ENCODE peak calls at places on chromosomes 16 and 17, in six cellular contexts. M is dermis microvascular lymphatic vessel endothelial cell, F is progenitor cell of endocrine pancreas, I is dorsolateral prefrontal cortex, E is GM06990, Q is iris pigment epithelial cell. T is an unnamed sample.
A peak's percentile ranks its signal among the peaks of the same experiment; 100 is the strongest.

GRCh38 chr16:4699030-4699556 is 5.7 kb downstream of the NUDT16L1 start:
- DNase-seq in Q (no peak), F (no peak), E (no peak), I (no peak), M (no peak), T (no peak)

GRCh38 chr17:44187131-44187899 is 543 bp downstream of the TMUB2 start:
- DNase-seq in I (no peak), Q (peak; percentile 45), F (no peak), E (no peak), M (peak; percentile 32), T (no peak)

GRCh38 chr16:64153718-64154117 is 968.1 kb downstream of the CDH11 start:
- DNase-seq in E (no peak), F (no peak), Q (peak; percentile 55), I (no peak), M (no peak), T (no peak)

GRCh38 chr17:47830396-47830907 is 889 bp downstream of the MRPL10 start:
- DNase-seq in E (no peak), F (no peak), Q (no peak), I (no peak), M (no peak), T (no peak)

GRCh38 chr17:50101346-50102163 is 6.4 kb downstream of the PDK2 start:
- DNase-seq in F (no peak), E (no peak), M (no peak), I (no peak), Q (no peak), T (no peak)

GRCh38 chr17:3552916-3553315 is 4.7 kb downstream of the TRPV3 start:
- DNase-seq in Q (no peak), F (no peak), I (no peak), M (no peak), E (no peak), T (no peak)

GRCh38 chr16:4574919-4575705 is 19.0 kb downstream of the C16orf96 start:
- DNase-seq in E (no peak), Q (no peak), M (peak; percentile 7), I (no peak), F (no peak), T (no peak)

GRCh38 chr17:78252701-78253635 is 21.5 kb downstream of the TMEM235 start:
- DNase-seq in I (no peak), Q (no peak), M (no peak), E (no peak), F (no peak), T (peak; percentile 39)

GRCh38 chr16:84848991-84849634 is 29.3 kb downstream of the CRISPLD2 start:
- DNase-seq in F (no peak), E (no peak), M (no peak), I (no peak), Q (no peak), T (no peak)

GRCh38 chr16:25011891-25012499 is 3.2 kb downstream of the ARHGAP17 start:
- DNase-seq in F (no peak), M (no peak), E (no peak), I (no peak), Q (peak; percentile 52), T (no peak)

GRCh38 chr16:23296994-23297393 is 5.1 kb upstream of the SCNN1B start:
- DNase-seq in M (peak; percentile 10), E (no peak), Q (no peak), I (no peak), F (no peak), T (peak; percentile 17)

T was measured in DND-41.